ENCODE peak calls at places on chromosomes 7 and 10, in four cellular contexts. X is lung, D is WTC11, K is NCI-H226. Z is an unnamed sample.

GRCh38 chr7:141533149-141533949 is 17.9 kb upstream of the AGK start:
- DNase-seq in X (peak; percentile 46), D (peak; percentile 74), K (peak; percentile 52), Z (peak; percentile 36)

GRCh38 chr7:36346260-36346831 is 43.3 kb upstream of the ANLN start:
- DNase-seq in X (no peak), D (no peak), K (no peak), Z (no peak)

GRCh38 chr10:68647928-68648327 is 73.1 kb upstream of the CCAR1 start:
- DNase-seq in X (no peak), D (no peak), K (peak; percentile 16), Z (peak; percentile 58)

GRCh38 chr10:34116220-34116623 is 698.9 kb downstream of the PARD3 start:
- DNase-seq in X (no peak), D (no peak), K (no peak), Z (no peak)

GRCh38 chr10:52864459-52865106 is 92.0 kb upstream of the MBL2 start:
- DNase-seq in X (no peak), D (peak; percentile 54), K (peak; percentile 74), Z (peak; percentile 98)

GRCh38 chr7:151024435-151025056 is at the start of gene ATG9B:
- DNase-seq in X (no peak), D (no peak), K (no peak), Z (no peak)

GRCh38 chr7:87003872-87004798 is 55.3 kb downstream of the ELAPOR2 start:
- DNase-seq in X (no peak), D (no peak), K (no peak), Z (no peak)

GRCh38 chr10:120600871-120601644 is 144.0 kb downstream of the PLPP4 start:
- DNase-seq in X (no peak), D (peak; percentile 67), K (no peak), Z (peak; percentile 44)

GRCh38 chr7:101546308-101546936 is 82.7 kb downstream of the MYL10 start:
- DNase-seq in X (no peak), D (no peak), K (no peak), Z (no peak)

GRCh38 chr10:61606971-61607907 is 55.5 kb upstream of the CABCOCO1 start:
- DNase-seq in X (no peak), D (no peak), K (no peak), Z (no peak)

GRCh38 chr10:6071181-6072175 is 9.3 kb upstream of the IL2RA start:
- DNase-seq in X (no peak), D (no peak), K (no peak), Z (no peak)

GRCh38 chr10:61063035-61063434 is 119.0 kb upstream of the RHOBTB1 start:
- DNase-seq in X (no peak), D (no peak), K (no peak), Z (no peak)